ENCODE peak calls at places on chromosome 5, in six cellular contexts. O, U, J, B, N and R are unnamed samples.

GRCh38 chr5:99169309-99169708 is 240.5 kb upstream of the CHD1 start:
- DNase-seq in N (no peak), U (no peak), O (no peak), J (no peak), B (no peak), R (no peak)

GRCh38 chr5:19987594-19988345 is at the start of gene CDH18:
- DNase-seq in J (peak), O (peak), B (peak), N (peak), U (peak), R (peak)

GRCh38 chr5:178839319-178839704 is 20.4 kb upstream of the ZNF354B start:
- DNase-seq in J (peak), U (peak), N (no peak), B (peak), O (peak), R (peak)

GRCh38 chr5:163306421-163306820 is 131.0 kb upstream of the CCNG1 start:
- DNase-seq in B (no peak), O (no peak), U (no peak), N (no peak), J (no peak), R (no peak)

GRCh38 chr5:127521138-127521770 is 3.8 kb downstream of the PRRC1 start:
- DNase-seq in U (no peak), O (no peak), B (no peak), J (no peak), N (no peak), R (no peak)

GRCh38 chr5:17169507-17169906 is 47.9 kb upstream of the BASP1 start:
- DNase-seq in N (no peak), U (no peak), O (no peak), B (no peak), J (no peak), R (no peak)

GRCh38 chr5:53130206-53130605 is 20.6 kb upstream of the MOCS2 start:
- DNase-seq in U (no peak), J (no peak), O (no peak), B (no peak), N (no peak), R (no peak)

GRCh38 chr5:74767579-74767913 is 497 bp downstream of the NSA2 start:
- DNase-seq in U (no peak), J (no peak), B (no peak), N (no peak), O (no peak), R (no peak)

GRCh38 chr5:16970826-16971225 is 34.7 kb upstream of the MYO10 start:
- DNase-seq in N (no peak), J (no peak), U (no peak), O (no peak), B (no peak), R (no peak)

DNA sequence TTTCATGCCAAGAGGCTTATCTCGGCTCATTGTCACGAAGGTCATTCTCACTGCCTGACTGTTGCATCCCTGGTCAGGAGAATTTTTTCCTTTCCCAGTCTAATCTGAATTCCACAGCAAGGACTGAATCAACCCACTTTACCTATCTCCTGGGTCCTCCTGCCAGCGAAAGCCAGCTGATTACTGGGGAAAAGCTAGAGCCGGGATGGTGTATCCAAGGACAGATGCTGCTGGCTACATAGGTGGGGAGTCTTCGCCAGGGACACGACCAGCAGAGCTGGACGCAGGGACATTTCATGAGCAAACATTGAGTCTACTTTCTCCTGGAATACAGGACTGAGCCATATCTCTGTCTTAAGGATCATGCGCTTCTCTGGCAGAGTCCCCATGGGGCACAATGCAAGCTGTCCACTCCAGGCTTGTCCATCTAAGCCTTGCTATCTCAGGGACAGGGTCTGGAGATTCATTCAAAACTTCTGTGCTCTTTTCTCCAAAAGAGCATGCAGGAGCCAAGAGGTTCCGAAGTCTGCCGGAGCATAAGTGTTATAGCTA is 6.4 kb upstream of the HAND1 start:
- DNase-seq in B (no peak), J (no peak), N (no peak), O (no peak), U (no peak), R (no peak)
- H3K27ac ChIP-seq in B (no peak), J (no peak), N (no peak), O (no peak), U (no peak), R (no peak)

DNA sequence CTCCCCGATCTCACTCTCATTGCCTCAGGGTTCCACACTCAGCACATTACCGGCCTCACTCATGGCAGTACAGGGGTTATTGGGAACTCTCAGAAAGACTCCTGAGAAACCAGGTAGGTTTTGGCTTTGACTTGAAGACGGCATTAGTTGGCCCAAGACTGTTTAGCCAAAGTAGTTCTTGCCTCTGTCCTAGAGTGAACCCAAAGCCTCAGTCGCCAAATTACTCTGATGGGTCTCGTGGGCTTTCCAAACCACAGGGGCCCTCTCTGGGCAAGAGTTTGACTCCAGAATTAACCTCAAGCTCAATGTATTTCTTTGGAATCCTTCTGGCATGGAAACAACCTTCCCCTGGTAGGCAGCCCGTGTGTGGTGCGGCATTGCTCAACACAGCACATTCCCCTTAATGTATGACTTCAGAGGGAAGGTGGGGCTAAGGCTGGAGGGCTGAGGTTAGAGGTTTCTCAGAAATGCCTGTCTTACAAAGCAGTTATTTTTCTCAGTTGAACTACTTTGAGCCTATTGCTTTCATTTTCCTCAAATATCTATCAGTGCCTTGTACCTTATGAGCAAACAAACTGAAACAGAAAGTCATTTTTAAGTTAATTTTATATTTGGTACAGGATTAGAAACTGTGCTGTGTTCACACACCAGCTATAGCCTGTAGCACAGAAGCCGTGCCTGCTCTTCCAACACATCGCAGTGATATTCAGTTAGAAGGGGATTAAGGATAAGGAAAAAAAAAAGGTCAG is 123.8 kb upstream of the HAPLN1 start:
- DNase-seq in O (no peak), U (no peak), N (no peak), J (no peak), B (peak), R (peak)
- H3K27ac ChIP-seq in O (no peak), U (no peak), N (peak), J (no peak), B (no peak), R (no peak)

GRCh38 chr5:139458580-139459407 is 3.7 kb downstream of the ECSCR start:
- DNase-seq in U (peak), B (no peak), O (no peak), J (no peak), N (no peak), R (peak)
- H3K27ac ChIP-seq in U (peak), B (peak), O (no peak), J (peak), N (peak), R (peak)

GRCh38 chr5:72505026-72505425 is 2.2 kb downstream of the ZNF366 start:
- DNase-seq in O (no peak), B (no peak), N (no peak), J (no peak), U (no peak), R (no peak)
- H3K27ac ChIP-seq in O (no peak), B (peak), N (peak), J (no peak), U (no peak), R (peak)

GRCh38 chr5:173020154-173020581 is 36.0 kb upstream of the CREBRF start:
- DNase-seq in O (no peak), N (no peak), U (no peak), B (no peak), J (no peak), R (no peak)
- H3K27ac ChIP-seq in O (no peak), N (no peak), U (no peak), B (no peak), J (no peak), R (peak)

GRCh38 chr5:149407331-149408251 is 28.5 kb upstream of the IL17B start:
- DNase-seq in U (no peak), B (no peak), N (peak), O (no peak), J (no peak), R (no peak)
- H3K27ac ChIP-seq in U (peak), B (peak), N (peak), O (no peak), J (no peak), R (peak)

GRCh38 chr5:158013939-158014338 is 155.0 kb upstream of the CLINT1 start:
- DNase-seq in B (no peak), U (no peak), J (no peak), O (no peak), N (no peak), R (no peak)

GRCh38 chr5:158010831-158011230 is 151.9 kb upstream of the CLINT1 start:
- DNase-seq in B (no peak), U (no peak), J (no peak), N (no peak), O (no peak), R (no peak)

GRCh38 chr5:158014367-158014766 is 155.4 kb upstream of the CLINT1 start:
- DNase-seq in B (no peak), N (no peak), J (no peak), U (no peak), O (no peak), R (no peak)

GRCh38 chr5:158011420-158011819 is 152.5 kb upstream of the CLINT1 start:
- DNase-seq in N (no peak), U (no peak), B (no peak), O (no peak), J (no peak), R (no peak)

DNA sequence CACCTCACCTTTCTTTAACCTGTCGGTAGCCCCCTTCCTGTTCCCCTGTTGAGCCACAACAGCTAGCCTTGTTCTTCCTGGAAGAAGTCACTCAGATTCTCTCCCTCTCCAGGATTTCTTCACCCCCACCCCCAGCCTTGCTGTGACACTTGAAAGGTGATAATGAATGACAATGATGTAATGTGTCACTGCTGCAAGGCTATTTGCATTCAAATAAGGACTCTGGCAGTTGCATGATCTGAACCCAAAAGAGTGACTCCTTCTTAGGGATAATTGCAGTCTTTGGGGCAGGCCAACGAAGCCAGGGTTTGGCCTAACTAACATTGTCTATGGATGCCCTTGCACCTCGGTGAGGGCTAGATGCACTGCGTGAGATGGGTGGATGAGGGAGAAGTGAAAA is 154.4 kb upstream of the CLINT1 start:
- DNase-seq in N (no peak), O (no peak), J (no peak), U (no peak), B (no peak), R (no peak)
- H3K27ac ChIP-seq in N (no peak), O (peak), J (no peak), U (no peak), B (no peak), R (no peak)